ENCODE peak calls at places on chromosomes 3 and 15, in seven cellular contexts. V, L, Y, C, F, M and W are unnamed samples.

GRCh38 chr3:82145742-82146141 is 384.3 kb upstream of the GBE1 start:
- DNase-seq in Y (no peak), L (no peak), C (no peak), M (no peak), V (no peak), F (no peak), W (no peak)

GRCh38 chr3:78659386-78659987 is 1108.3 kb downstream of the ROBO1 start:
- DNase-seq in M (peak), V (peak), L (no peak), Y (peak), C (no peak), F (no peak), W (no peak)

GRCh38 chr15:74320358-74321247 is 46.8 kb downstream of the CYP11A1 start:
- DNase-seq in F (peak), V (peak), M (peak), C (no peak), L (no peak), Y (peak), W (no peak)

GRCh38 chr3:111621535-111621934 is 26.4 kb upstream of the ZBED2 start:
- DNase-seq in Y (peak), V (peak), M (no peak), L (no peak), F (no peak), C (no peak), W (no peak)

GRCh38 chr15:38069506-38069905 is 135.1 kb downstream of the TMCO5A start:
- DNase-seq in F (no peak), M (peak), V (no peak), L (no peak), C (peak), Y (no peak), W (peak)

GRCh38 chr15:77533530-77533929 is 99.2 kb downstream of the LINGO1 start:
- DNase-seq in L (no peak), M (no peak), Y (no peak), F (no peak), C (no peak), V (peak), W (no peak)

GRCh38 chr3:60445416-60445815 is 805.8 kb downstream of the FHIT start:
- DNase-seq in F (no peak), L (no peak), M (no peak), Y (no peak), V (no peak), C (no peak), W (no peak)

GRCh38 chr3:43998374-43998840 is 243.3 kb upstream of the TOPAZ1 start:
- DNase-seq in V (peak), Y (peak), M (peak), F (no peak), L (no peak), C (peak), W (no peak)

GRCh38 chr3:87621667-87622066 is 345.3 kb upstream of the POU1F1 start:
- DNase-seq in C (no peak), F (no peak), V (no peak), L (no peak), Y (no peak), M (no peak), W (no peak)

GRCh38 chr15:29269485-29270168 is at the start of gene NSMCE3:
- DNase-seq in V (peak), F (peak), C (peak), Y (peak), L (peak), M (peak), W (peak)

GRCh38 chr15:44035781-44036699 is 159.0 kb downstream of the FRMD5 start:
- DNase-seq in Y (no peak), L (no peak), F (no peak), V (no peak), C (no peak), M (no peak), W (no peak)

GRCh38 chr3:138213373-138214085 is 26.4 kb downstream of the ARMC8 start:
- DNase-seq in F (no peak), M (no peak), L (no peak), Y (no peak), V (no peak), C (no peak), W (no peak)

GRCh38 chr3:193851941-193852674 is 259.1 kb downstream of the OPA1 start:
- DNase-seq in V (peak), C (no peak), Y (no peak), L (no peak), M (no peak), F (peak), W (no peak)

GRCh38 chr15:46773016-46773415 is 944.3 kb upstream of the SEMA6D start:
- DNase-seq in M (no peak), F (no peak), Y (no peak), V (no peak), L (no peak), C (no peak), W (no peak)

GRCh38 chr3:157081681-157082210 is 78.2 kb downstream of the CCNL1 start:
- DNase-seq in V (peak), C (peak), Y (peak), M (peak), F (peak), L (peak), W (peak)

GRCh38 chr15:81407151-81407550 is 33.1 kb upstream of the TMC3 start:
- DNase-seq in M (no peak), Y (no peak), L (no peak), F (no peak), V (no peak), C (no peak), W (no peak)

GRCh38 chr15:73964736-73965093 is 27.4 kb downstream of the STOML1 start:
- DNase-seq in M (peak), Y (peak), V (peak), F (peak), C (peak), L (peak), W (no peak)

GRCh38 chr3:22117751-22118346 is 366.8 kb upstream of the ZNF385D start:
- DNase-seq in F (no peak), L (no peak), V (peak), Y (peak), M (peak), C (no peak), W (peak)

GRCh38 chr3:32239638-32240550 is 1.4 kb downstream of the CMTM8 start:
- DNase-seq in F (no peak), M (peak), V (peak), Y (peak), L (no peak), C (no peak), W (no peak)

GRCh38 chr15:62601779-62602540 is 436.9 kb upstream of the C2CD4B start:
- DNase-seq in Y (no peak), L (no peak), V (no peak), M (no peak), F (no peak), C (no peak), W (no peak)

GRCh38 chr15:80709542-80709941 is 14.4 kb downstream of the ABHD17C start:
- DNase-seq in F (no peak), L (no peak), M (no peak), C (peak), Y (no peak), V (no peak), W (no peak)

GRCh38 chr3:78988324-78988723 is 779.5 kb downstream of the ROBO1 start:
- DNase-seq in M (no peak), Y (no peak), V (no peak), C (no peak), F (no peak), L (no peak), W (no peak)

GRCh38 chr3:39809181-39809994 is at the start of gene MYRIP:
- DNase-seq in F (peak), Y (peak), L (peak), M (peak), V (peak), C (peak), W (no peak)

GRCh38 chr3:127691974-127692373 is 19.2 kb downstream of the ABTB1 start:
- DNase-seq in V (no peak), M (no peak), F (peak), Y (no peak), C (no peak), L (no peak), W (no peak)

GRCh38 chr3:57397175-57398026 is 104.9 kb upstream of the ASB14 start:
- DNase-seq in C (no peak), V (peak), M (peak), Y (peak), L (peak), F (peak), W (peak)

GRCh38 chr3:8366214-8366613 is 135.4 kb upstream of the LMCD1 start:
- DNase-seq in C (no peak), F (no peak), M (no peak), V (no peak), Y (no peak), L (no peak), W (no peak)

GRCh38 chr3:195558602-195559001 is 15.5 kb upstream of the PPP1R2 start:
- DNase-seq in F (no peak), V (peak), L (no peak), M (peak), C (no peak), Y (peak), W (no peak)

GRCh38 chr3:172561894-172562664 is 38.8 kb upstream of the TNFSF10 start:
- DNase-seq in F (no peak), M (no peak), Y (no peak), C (no peak), L (no peak), V (no peak), W (no peak)

GRCh38 chr3:100163787-100164186 is 49.5 kb upstream of the FILIP1L start:
- DNase-seq in F (no peak), C (no peak), V (no peak), Y (no peak), L (no peak), M (no peak), W (no peak)

GRCh38 chr3:54243262-54243931 is 121.0 kb downstream of the CACNA2D3 start:
- DNase-seq in L (no peak), Y (no peak), M (no peak), C (no peak), F (no peak), V (peak), W (peak)

GRCh38 chr3:14224895-14225294 is 46.3 kb downstream of the LSM3 start:
- DNase-seq in F (no peak), L (no peak), M (no peak), Y (no peak), C (no peak), V (no peak), W (no peak)

GRCh38 chr3:150227839-150228238 is 180.3 kb upstream of the TSC22D2 start:
- DNase-seq in Y (peak), C (no peak), M (peak), F (peak), V (peak), L (no peak), W (no peak)

GRCh38 chr3:142523921-142524566 is 54.5 kb downstream of the ATR start:
- DNase-seq in Y (peak), L (no peak), M (no peak), F (no peak), V (no peak), C (no peak), W (no peak)

GRCh38 chr3:44280631-44281030 is 38.9 kb downstream of the TOPAZ1 start:
- DNase-seq in V (peak), C (no peak), L (no peak), M (no peak), Y (no peak), F (no peak), W (no peak)

GRCh38 chr3:170752571-170753155 is 117.3 kb downstream of the RPL22L1 start:
- DNase-seq in F (no peak), M (no peak), C (no peak), L (no peak), V (no peak), Y (no peak), W (no peak)

GRCh38 chr3:144496116-144496835 is 524.7 kb downstream of the DIPK2A start:
- DNase-seq in V (no peak), C (no peak), L (no peak), M (no peak), F (no peak), Y (no peak), W (no peak)

GRCh38 chr15:41872166-41872747 is 21.6 kb downstream of the SPTBN5 start:
- DNase-seq in Y (no peak), M (no peak), C (no peak), L (no peak), F (no peak), V (no peak), W (no peak)

GRCh38 chr3:43345246-43345645 is 58.9 kb downstream of the SNRK start:
- DNase-seq in Y (no peak), C (no peak), V (no peak), L (no peak), F (no peak), M (no peak), W (no peak)

DNA sequence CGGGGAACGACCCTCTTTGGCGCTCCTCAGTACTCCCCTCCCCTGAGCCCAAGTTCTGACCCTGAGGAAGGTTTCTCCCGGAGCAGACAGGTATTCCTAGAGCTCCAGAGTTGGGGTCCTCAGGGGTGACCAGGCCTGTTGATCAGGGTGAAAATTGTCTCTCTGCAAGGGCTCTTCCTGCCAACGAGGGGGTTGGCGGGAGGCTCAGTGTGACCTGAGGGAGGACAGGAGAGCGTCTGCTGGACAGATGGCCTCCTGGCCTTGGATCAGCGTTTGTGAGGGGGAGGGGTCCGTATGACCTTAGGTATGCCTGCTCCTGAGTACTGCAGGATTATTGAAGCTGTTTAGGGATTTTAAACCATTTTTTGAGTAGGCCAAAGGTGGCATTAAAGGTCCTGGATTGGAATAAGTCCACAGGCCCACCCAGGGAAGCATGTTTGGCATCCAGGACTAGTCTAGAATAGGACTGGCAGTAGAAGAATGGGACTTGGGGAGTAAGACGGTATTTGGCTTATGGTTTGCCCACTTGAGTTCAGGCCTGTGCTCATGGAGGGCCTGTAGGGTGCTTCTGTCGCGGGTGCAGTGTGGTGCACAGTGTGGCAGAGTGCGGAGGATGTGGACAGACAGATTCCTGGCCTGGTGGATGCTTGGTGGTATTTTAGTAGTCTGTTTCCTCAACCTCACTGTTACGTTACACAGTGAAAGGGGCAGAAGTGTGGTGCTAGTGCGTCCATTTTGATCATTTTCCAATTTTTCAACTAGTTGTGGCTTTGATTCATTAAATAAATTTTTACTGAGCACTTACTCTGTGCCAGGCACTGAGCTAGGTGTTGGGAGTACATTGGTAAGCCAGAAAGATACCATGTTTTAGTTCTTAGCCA is 959 bp downstream of the ZNF592 start:
- DNase-seq in F (peak), Y (peak), V (peak), C (peak), L (peak), M (peak), W (no peak)
- TF ChIP-seq CTCF in F (no peak), Y (peak), V (no peak), C (no peak), L (no peak), M (no peak), W (no peak)

DNA sequence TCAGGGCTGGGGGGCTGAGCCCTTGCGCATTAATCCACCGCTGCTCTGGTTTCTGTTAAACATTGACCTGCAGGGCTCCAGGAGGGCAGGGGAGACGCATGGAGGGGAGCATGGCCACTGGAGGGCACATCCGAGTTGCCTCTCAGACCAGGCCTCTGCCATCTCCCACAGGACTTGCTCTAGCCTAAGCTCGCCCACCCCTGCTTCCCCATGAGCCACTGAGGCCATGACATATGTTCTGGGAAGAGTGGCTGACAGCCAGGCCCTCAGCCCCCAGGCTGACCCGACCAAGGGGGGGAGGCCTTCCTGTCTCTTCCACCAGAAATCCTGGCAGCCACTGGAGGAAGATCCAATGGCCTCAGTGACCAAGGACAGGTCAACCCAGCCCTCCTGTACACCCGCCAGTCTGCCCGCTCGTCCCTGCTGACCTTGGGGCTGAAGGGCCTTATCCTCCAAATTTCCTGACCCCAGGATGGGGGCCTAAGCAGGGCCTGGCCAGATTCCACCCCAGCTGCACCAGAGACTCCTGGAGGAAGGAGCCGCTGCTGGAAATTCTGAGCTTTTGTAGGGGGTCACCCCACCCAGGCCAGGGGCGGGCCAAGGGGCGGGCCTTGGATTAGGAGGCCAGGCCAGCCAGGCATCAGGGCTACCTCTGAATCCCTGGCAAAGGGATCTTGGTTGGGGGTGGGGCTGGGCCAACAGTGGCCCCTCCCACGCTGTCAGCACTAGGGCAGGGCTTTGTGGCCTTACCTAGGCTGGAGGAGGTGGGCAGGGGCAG is at the start of gene HYAL1:
- DNase-seq in F (peak), M (no peak), C (peak), Y (peak), V (peak), L (no peak), W (no peak)
- TF ChIP-seq CTCF in F (peak), M (no peak), C (peak), Y (peak), V (peak), L (no peak), W (no peak)

DNA sequence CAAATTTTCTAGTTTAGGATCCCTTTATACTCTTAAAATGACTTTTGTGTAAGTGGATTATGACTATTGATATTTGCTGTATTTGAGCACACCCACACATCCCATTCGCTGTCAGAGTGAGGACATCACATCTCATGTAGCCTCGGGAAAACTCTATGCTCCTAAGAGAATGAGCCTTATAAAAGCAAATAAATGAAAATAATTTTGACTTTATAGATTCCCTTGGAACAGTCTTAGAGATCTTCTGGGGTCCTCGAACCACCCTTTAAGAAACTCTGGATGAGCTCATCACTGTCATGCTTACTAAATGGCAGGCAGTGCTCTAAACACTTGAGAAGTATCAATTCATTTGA is 16.1 kb upstream of the EXOG start:
- DNase-seq in C (no peak), F (no peak), L (no peak), Y (no peak), M (no peak), V (no peak), W (no peak)
- TF ChIP-seq CTCF in C (no peak), F (no peak), L (peak), Y (no peak), M (no peak), V (no peak), W (no peak)

DNA sequence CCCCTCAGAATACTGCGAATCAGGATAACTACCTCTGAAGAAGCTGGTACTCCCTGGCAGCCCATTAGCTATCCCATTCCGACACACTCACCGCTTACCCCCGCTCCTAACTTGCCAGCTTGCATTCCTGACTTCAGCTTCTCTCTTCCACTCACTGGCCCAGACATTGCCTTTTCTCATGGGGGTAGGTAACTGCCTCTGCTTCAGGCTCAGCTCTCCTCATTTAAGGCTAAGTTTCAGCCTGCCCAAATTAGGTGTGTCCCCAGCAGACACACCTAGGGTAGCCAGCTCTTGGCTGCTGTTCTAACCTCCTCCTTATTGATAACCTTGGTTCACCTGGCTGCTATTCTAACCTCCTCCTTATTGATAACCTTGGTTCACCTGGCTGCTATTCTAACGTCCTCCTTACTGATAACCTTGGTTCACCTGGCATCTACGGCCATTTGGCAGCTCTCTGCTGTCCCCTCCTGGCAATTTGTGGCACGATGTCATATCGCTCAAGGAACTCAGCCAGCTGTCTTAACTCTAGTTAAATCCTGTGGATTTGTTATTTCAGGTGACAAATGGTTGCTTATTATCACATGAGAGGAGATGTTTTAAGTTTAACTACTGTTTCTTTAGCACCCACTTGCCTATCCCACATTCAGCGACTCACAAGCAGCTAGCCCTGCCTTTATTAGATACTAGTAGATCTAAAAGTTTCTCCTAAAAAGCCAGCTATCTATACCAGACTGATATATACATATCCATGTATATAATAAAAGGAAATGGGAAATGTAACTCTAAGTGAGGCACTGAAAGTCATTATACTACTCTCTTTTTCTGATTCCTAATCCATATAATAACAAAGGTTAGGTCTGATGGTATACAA is 106.5 kb upstream of the ACP3 start:
- DNase-seq in M (peak), F (no peak), Y (peak), L (no peak), C (no peak), V (peak), W (no peak)
- TF ChIP-seq CTCF in M (peak), F (peak), Y (peak), L (no peak), C (peak), V (peak), W (peak)